ENCODE peak calls at places on chromosome 19, in four cellular contexts. O is H1, I is HCT116, N is HepG2. B is an unnamed sample.

GRCh38 chr19:38852231-38853044 is 2.7 kb upstream of the HNRNPL start:
- DNase-seq in O (peak), I (no peak), N (no peak), B (peak)

GRCh38 chr19:51469162-51469561 is 9.2 kb upstream of the CEACAM18 start:
- DNase-seq in O (no peak), I (no peak), N (no peak), B (peak)

GRCh38 chr19:7633619-7634018 is at the start of gene PCP2:
- DNase-seq in O (no peak), I (no peak), N (no peak), B (no peak)

GRCh38 chr19:49712397-49712859 is 21.5 kb downstream of the CPT1C start:
- DNase-seq in O (peak), I (peak), N (peak), B (peak)

GRCh38 chr19:39671739-39672363 is 16.1 kb downstream of the LGALS16 start:
- DNase-seq in O (peak), I (peak), N (peak), B (no peak)

GRCh38 chr19:42283248-42284065 is 14.4 kb downstream of the CIC start:
- DNase-seq in O (peak), I (peak), N (peak), B (peak)

GRCh38 chr19:51509823-51510660 is 8.4 kb upstream of the SIGLEC12 start:
- DNase-seq in O (no peak), I (no peak), N (no peak), B (peak)

GRCh38 chr19:42091300-42092266 is 15.6 kb downstream of the ZNF574 start:
- DNase-seq in O (no peak), I (no peak), N (no peak), B (no peak)

GRCh38 chr19:51891193-51891747 is 3.5 kb upstream of the ZNF577 start:
- DNase-seq in O (no peak), I (no peak), N (no peak), B (no peak)

GRCh38 chr19:1027953-1028902 is 1.8 kb downstream of the CNN2 start:
- DNase-seq in O (peak), I (peak), N (peak), B (peak)

GRCh38 chr19:23415561-23416191 is 20.4 kb upstream of the ZNF91 start:
- DNase-seq in O (peak), I (no peak), N (no peak), B (no peak)

GRCh38 chr19:29660835-29661234 is 4.4 kb upstream of the PLEKHF1 start:
- DNase-seq in O (no peak), I (no peak), N (no peak), B (peak)

GRCh38 chr19:8397291-8397690 is 7.1 kb downstream of the RAB11B start:
- DNase-seq in O (no peak), I (no peak), N (no peak), B (no peak)

GRCh38 chr19:5588906-5589676 is 21.3 kb upstream of the TINCR start:
- DNase-seq in O (no peak), I (no peak), N (no peak), B (no peak)

GRCh38 chr19:39363909-39364457 is 21.8 kb downstream of the SAMD4B start:
- DNase-seq in O (no peak), I (no peak), N (no peak), B (no peak)

GRCh38 chr19:8401981-8402411 is 11.1 kb upstream of the MARCHF2 start:
- DNase-seq in O (no peak), I (no peak), N (no peak), B (no peak)

GRCh38 chr19:12195501-12195860 is 32.6 kb downstream of the ZNF136 start:
- DNase-seq in O (no peak), I (no peak), N (no peak), B (no peak)

GRCh38 chr19:1118999-1119398 is 15.2 kb downstream of the GPX4 start:
- DNase-seq in O (no peak), I (no peak), N (no peak), B (no peak)

GRCh38 chr19:54030895-54031586 is 32.7 kb downstream of the VSTM1 start:
- DNase-seq in O (no peak), I (no peak), N (no peak), B (peak)

GRCh38 chr19:44552324-44552723 is 22.8 kb upstream of the CEACAM20 start:
- DNase-seq in O (peak), I (peak), N (peak), B (peak)

GRCh38 chr19:22052644-22053013 is 345 bp downstream of the ZNF257 start:
- DNase-seq in O (no peak), I (no peak), N (no peak), B (no peak)

GRCh38 chr19:41937976-41938375 is 9.7 kb upstream of the ERFL start:
- DNase-seq in O (no peak), I (no peak), N (no peak), B (no peak)

GRCh38 chr19:1847684-1848398 is 442 bp downstream of the REXO1 start:
- DNase-seq in O (peak), I (no peak), N (peak), B (peak)

GRCh38 chr19:40774916-40775631 is at the start of gene MIA:
- DNase-seq in O (no peak), I (no peak), N (no peak), B (no peak)

GRCh38 chr19:16285769-16286564 is 38.7 kb upstream of the KLF2 start:
- DNase-seq in O (peak), I (no peak), N (no peak), B (no peak)

GRCh38 chr19:35478794-35479193 is 11.5 kb downstream of the KRTDAP start:
- DNase-seq in O (no peak), I (no peak), N (no peak), B (no peak)

GRCh38 chr19:43809762-43810696 is 7.8 kb upstream of the LYPD5 start:
- DNase-seq in O (no peak), I (peak), N (peak), B (peak)

GRCh38 chr19:24166055-24166454 is 79.1 kb downstream of the ZNF254 start:
- DNase-seq in O (no peak), I (no peak), N (no peak), B (no peak)

GRCh38 chr19:40395956-40396355 is 6.0 kb upstream of the HIPK4 start:
- DNase-seq in O (no peak), I (no peak), N (no peak), B (no peak)

GRCh38 chr19:42613666-42614065 is 18.9 kb upstream of the CEACAM8 start:
- DNase-seq in O (no peak), I (no peak), N (no peak), B (no peak)

GRCh38 chr19:47353307-47353712 is 4.2 kb downstream of the DHX34 start:
- DNase-seq in O (no peak), I (no peak), N (peak), B (no peak)

GRCh38 chr19:35194022-35194984 is 34.2 kb downstream of the FAM187B start:
- DNase-seq in O (no peak), I (no peak), N (no peak), B (no peak)

GRCh38 chr19:50573741-50574461 is 5.7 kb upstream of the LRRC4B start:
- DNase-seq in O (no peak), I (no peak), N (no peak), B (no peak)

GRCh38 chr19:16627194-16627927 is 643 bp downstream of the MED26 start:
- DNase-seq in O (no peak), I (no peak), N (peak), B (no peak)

GRCh38 chr19:39240421-39240820 is 4.4 kb downstream of the IFNL3 start:
- DNase-seq in O (no peak), I (no peak), N (no peak), B (no peak)

GRCh38 chr19:51742736-51743288 is 8.9 kb downstream of the FPR1 start:
- DNase-seq in O (no peak), I (no peak), N (no peak), B (no peak)

GRCh38 chr19:18141031-18141430 is 11.9 kb upstream of the PIK3R2 start:
- DNase-seq in O (no peak), I (no peak), N (no peak), B (no peak)

GRCh38 chr19:39997595-39998216 is 846 bp downstream of the ZNF546 start:
- DNase-seq in O (no peak), I (no peak), N (peak), B (no peak)

GRCh38 chr19:49301165-49301865 is 23.7 kb downstream of the SLC6A16 start:
- DNase-seq in O (peak), I (peak), N (peak), B (peak)

GRCh38 chr19:55451522-55452380 is 8.7 kb upstream of the SHISA7 start:
- DNase-seq in O (peak), I (no peak), N (no peak), B (peak)
- TF ChIP-seq JUND in O (no peak), I (no peak), N (no peak), B (no peak)

DNA sequence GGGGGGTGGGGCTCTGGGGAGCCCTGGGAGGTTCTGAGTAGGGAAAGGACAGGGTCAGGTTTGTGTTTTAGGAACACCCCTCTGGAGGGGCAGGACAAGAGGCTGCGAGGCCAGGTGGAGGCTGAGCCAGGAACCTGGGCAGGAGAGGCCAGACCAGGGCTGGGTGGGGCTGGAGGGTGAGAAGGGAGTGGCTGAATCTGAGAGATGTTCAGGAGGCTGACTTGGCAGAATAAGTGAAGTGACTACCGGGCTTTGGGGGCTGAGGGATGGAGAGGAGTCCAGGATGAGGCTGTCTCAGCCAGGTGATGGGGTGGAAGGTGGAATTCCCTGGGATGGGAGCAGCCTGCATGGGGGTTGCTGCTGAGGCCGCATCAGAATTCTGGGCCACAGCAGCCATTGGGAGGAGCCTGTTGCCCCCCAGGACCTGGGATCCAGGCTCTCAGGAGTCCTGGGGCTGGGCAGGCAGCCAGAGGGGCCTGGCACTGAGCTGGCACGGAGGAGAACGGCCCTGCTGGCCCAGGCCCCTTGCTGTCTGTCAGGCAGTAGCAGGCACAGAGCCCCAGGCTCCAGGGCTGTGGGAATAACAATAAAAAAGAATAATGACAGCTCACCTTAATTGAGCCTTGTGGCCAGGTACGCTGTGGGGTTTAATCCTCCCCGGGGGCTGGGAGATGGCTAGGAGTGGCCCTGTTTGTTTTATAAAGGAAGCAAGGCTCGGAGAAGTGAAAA is 3.3 kb downstream of the PPP5C start:
- DNase-seq in O (no peak), I (no peak), N (no peak), B (no peak)
- TF ChIP-seq FOSL1 in O (no peak), I (no peak), N (no peak), B (no peak)

GRCh38 chr19:10701955-10702307 is 692 bp downstream of the QTRT1 start:
- DNase-seq in O (no peak), I (no peak), N (peak), B (peak)
- TF ChIP-seq JUND in O (no peak), I (no peak), N (no peak), B (no peak)

DNA sequence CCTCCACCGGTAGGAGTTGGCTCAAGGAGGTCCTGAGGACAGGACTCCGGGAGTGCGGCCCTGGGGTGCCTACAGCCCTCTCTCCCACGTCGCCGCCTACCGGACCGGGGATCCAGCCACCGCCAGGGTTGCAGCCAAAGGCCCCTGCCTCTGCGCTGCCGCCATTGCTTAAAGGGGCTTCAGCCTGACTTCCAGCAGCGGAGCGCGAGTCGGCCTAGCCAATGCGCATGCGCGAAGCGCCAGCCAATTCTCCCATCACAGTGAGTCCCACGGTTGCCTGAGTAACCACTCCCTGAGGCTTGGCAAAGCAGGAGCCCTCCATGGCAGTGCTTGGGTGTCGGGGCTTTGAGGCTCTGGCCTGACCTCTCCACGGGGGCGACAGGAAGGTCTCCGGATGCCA is 21.5 kb upstream of the ZNF420 start:
- DNase-seq in O (no peak), I (no peak), N (no peak), B (no peak)
- TF ChIP-seq FOSL1 in O (no peak), I (no peak), N (no peak), B (no peak)

GRCh38 chr19:15199652-15200574 is 882 bp downstream of the NOTCH3 start:
- DNase-seq in O (peak), I (no peak), N (no peak), B (peak)

GRCh38 chr19:15200575-15201364 is at the start of gene NOTCH3:
- DNase-seq in O (peak), I (no peak), N (no peak), B (no peak)

GRCh38 chr19:15198006-15198356 is 2.8 kb downstream of the NOTCH3 start:
- DNase-seq in O (no peak), I (no peak), N (no peak), B (no peak)

GRCh38 chr19:15197275-15198005 is 3.4 kb downstream of the NOTCH3 start:
- DNase-seq in O (no peak), I (no peak), N (no peak), B (no peak)

DNA sequence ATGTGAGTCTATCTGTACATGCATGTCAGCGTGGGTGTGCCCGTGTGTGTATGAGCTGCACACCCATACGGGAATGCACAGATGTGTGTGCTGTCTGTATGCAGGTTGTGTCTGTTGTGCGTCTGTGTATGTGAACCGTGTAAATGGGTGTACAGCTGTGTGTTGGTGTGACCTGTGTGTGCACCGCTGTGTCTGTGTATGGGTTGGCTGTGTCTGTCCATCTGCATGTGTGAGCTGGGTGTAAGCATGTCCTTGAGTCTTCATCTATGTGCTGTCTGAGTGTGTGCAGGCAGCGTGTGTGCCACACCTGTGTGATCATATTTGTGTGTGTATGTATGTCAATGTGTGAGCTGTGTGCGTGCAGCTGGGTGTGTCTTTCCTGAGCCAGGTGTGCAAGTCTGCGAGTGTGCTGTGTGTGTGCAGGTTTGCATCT is 1.6 kb downstream of the NOTCH3 start:
- DNase-seq in O (no peak), I (no peak), N (no peak), B (no peak)
- TF ChIP-seq JUND in O (no peak), I (no peak), N (no peak), B (no peak)

GRCh38 chr19:19303411-19303810 is 16.9 kb downstream of the SUGP1 start:
- DNase-seq in O (no peak), I (no peak), N (no peak), B (no peak)
- TF ChIP-seq FOSL1 in O (no peak), I (no peak), N (no peak), B (no peak)

GRCh38 chr19:2986951-2987491 is 9.7 kb downstream of the TLE6 start:
- DNase-seq in O (peak), I (no peak), N (no peak), B (peak)
- TF ChIP-seq JUND in O (no peak), I (no peak), N (no peak), B (no peak)

GRCh38 chr19:13460045-13460444 is 46.2 kb downstream of the CACNA1A start:
- DNase-seq in O (peak), I (no peak), N (no peak), B (no peak)
- TF ChIP-seq FOSL1 in O (no peak), I (no peak), N (no peak), B (no peak)

DNA sequence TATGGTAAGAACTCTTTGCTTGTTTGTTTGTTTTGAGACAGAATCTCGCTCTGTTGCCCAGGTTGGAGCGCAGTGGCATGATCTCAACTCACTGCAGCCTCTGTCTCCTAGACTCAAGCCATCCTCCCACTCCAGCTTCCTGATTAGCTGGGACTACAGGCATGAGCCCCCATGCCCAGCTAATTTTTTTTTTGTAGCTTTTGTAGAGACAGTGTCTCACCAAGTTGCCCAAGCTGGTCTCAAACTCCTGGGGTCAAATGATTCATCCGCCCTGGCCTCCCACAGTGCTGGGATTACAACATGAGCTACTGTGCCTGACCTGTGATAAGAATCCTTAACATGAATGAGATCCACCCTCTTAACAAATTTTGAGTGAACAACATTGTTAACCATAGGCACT is 183.9 kb upstream of the TSHZ3 start:
- DNase-seq in O (peak), I (no peak), N (no peak), B (no peak)
- TF ChIP-seq JUND in O (no peak), I (no peak), N (no peak), B (no peak)

GRCh38 chr19:13842294-13843103 is 34.4 kb upstream of the NANOS3 start:
- DNase-seq in O (no peak), I (no peak), N (no peak), B (peak)
- TF ChIP-seq FOSL1 in O (no peak), I (no peak), N (no peak), B (peak)